ENCODE peak calls at places on chromosomes 16 and 17, in five cellular contexts. I is HAP-1, R is cardiac muscle cell, K is neural progenitor cell, U is GM23338. L is an unnamed sample.

GRCh38 chr16:24689128-24689527 is 40.3 kb upstream of the TNRC6A start:
- DNase-seq in I (peak; percentile 39), R (peak; percentile 38), K (peak; percentile 63), U (peak; percentile 78), L (no peak)

GRCh38 chr17:41530062-41531048 is 2.2 kb upstream of the KRT19 start:
- DNase-seq in I (no peak), R (peak; percentile 31), K (no peak), U (no peak), L (no peak)

GRCh38 chr17:55157165-55157564 is 107.6 kb upstream of the HLF start:
- DNase-seq in I (peak; percentile 61), R (peak; percentile 57), K (no peak), U (no peak), L (no peak)

GRCh38 chr17:54381482-54381881 is 519.2 kb upstream of the TOM1L1 start:
- DNase-seq in I (no peak), R (no peak), K (no peak), U (no peak), L (no peak)

GRCh38 chr17:40340880-40341807 is 23.4 kb downstream of the GJD3 start:
- DNase-seq in I (no peak), R (peak; percentile 79), K (peak; percentile 85), U (peak; percentile 91), L (peak; percentile 63)

GRCh38 chr16:81632392-81633146 is 146.5 kb upstream of the PLCG2 start:
- DNase-seq in I (no peak), R (no peak), K (no peak), U (no peak), L (no peak)

GRCh38 chr17:79631640-79632431 is 21.0 kb upstream of the RBFOX3 start:
- DNase-seq in I (no peak), R (no peak), K (no peak), U (no peak), L (no peak)

GRCh38 chr17:38562903-38563302 is 42.8 kb downstream of the SRCIN1 start:
- DNase-seq in I (no peak), R (no peak), K (peak; percentile 58), U (peak; percentile 81), L (no peak)

GRCh38 chr16:15521758-15522509 is 87.5 kb downstream of the BMERB1 start:
- DNase-seq in I (no peak), R (no peak), K (no peak), U (no peak), L (no peak)

GRCh38 chr16:6206080-6206479 is 1108.5 kb upstream of the EEF2KMT start:
- DNase-seq in I (no peak), R (no peak), K (no peak), U (peak; percentile 11), L (peak; percentile 75)

GRCh38 chr17:78939615-78940014 is 14.4 kb upstream of the TIMP2 start:
- DNase-seq in I (no peak), R (no peak), K (no peak), U (no peak), L (no peak)

GRCh38 chr17:10087333-10087732 is 111.1 kb downstream of the GAS7 start:
- DNase-seq in I (no peak), R (no peak), K (no peak), U (no peak), L (no peak)

GRCh38 chr16:1991135-1991551 is 1.4 kb downstream of the SYNGR3 start:
- DNase-seq in I (no peak), R (no peak), K (no peak), U (peak; percentile 57), L (no peak)

GRCh38 chr17:76630151-76630550 is 13.4 kb downstream of the ST6GALNAC1 start:
- DNase-seq in I (no peak), R (no peak), K (no peak), U (peak; percentile 53), L (no peak)

GRCh38 chr16:69057400-69058378 is 47.8 kb upstream of the HAS3 start:
- DNase-seq in I (no peak), R (no peak), K (no peak), U (no peak), L (peak; percentile 73)

GRCh38 chr17:71983828-71984227 is 137.0 kb upstream of the SOX9 start:
- DNase-seq in I (no peak), R (no peak), K (no peak), U (no peak), L (no peak)

GRCh38 chr17:76202516-76202915 is 37.8 kb downstream of the RNF157 start:
- DNase-seq in I (no peak), R (no peak), K (no peak), U (no peak), L (no peak)

GRCh38 chr16:61146429-61146828 is 889.8 kb downstream of the CDH8 start:
- DNase-seq in I (no peak), R (no peak), K (no peak), U (no peak), L (no peak)

GRCh38 chr16:89620406-89620841 is 7.0 kb downstream of the DPEP1 start:
- DNase-seq in I (no peak), R (no peak), K (no peak), U (no peak), L (no peak)

GRCh38 chr17:4142107-4142900 is 526 bp downstream of the ZZEF1 start:
- DNase-seq in I (no peak), R (peak; percentile 69), K (peak; percentile 75), U (peak; percentile 62), L (no peak)

GRCh38 chr17:21066394-21066793 is 23.6 kb upstream of the USP22 start:
- DNase-seq in I (no peak), R (no peak), K (no peak), U (no peak), L (no peak)

DNA sequence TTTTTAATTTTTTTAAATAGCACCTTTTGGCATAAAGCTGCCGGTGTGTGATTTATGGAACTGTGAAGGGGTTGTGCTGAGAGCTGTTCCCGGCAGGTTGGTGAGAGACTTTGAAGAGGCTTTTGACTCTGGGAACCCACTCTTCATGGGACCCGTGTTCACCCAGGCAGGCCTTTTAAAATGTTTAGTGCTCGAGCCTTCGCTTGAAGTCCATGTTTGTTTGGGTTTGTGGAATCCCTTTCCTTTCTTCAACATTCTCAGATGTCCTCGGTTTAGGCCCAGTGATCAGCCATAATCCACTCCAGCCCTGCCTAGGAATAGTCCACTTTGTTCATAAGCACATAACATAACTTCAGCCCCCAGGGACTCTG is 145.4 kb upstream of the IRX3 start:
- DNase-seq in I (no peak), R (no peak), K (no peak), U (no peak), L (no peak)
- H3K4me3 ChIP-seq in I (no peak overlapping the region), R (no peak overlapping the region), K (no peak overlapping the region), U (no peak overlapping the region), L (no peak overlapping the region)

GRCh38 chr17:33986088-33986487 is 269.0 kb upstream of the CCL2 start:
- DNase-seq in I (no peak), R (no peak), K (no peak), U (no peak), L (no peak)
- H3K4me3 ChIP-seq in I (no peak overlapping the region), R (no peak overlapping the region), K (no peak overlapping the region), U (no peak overlapping the region), L (no peak overlapping the region)

DNA sequence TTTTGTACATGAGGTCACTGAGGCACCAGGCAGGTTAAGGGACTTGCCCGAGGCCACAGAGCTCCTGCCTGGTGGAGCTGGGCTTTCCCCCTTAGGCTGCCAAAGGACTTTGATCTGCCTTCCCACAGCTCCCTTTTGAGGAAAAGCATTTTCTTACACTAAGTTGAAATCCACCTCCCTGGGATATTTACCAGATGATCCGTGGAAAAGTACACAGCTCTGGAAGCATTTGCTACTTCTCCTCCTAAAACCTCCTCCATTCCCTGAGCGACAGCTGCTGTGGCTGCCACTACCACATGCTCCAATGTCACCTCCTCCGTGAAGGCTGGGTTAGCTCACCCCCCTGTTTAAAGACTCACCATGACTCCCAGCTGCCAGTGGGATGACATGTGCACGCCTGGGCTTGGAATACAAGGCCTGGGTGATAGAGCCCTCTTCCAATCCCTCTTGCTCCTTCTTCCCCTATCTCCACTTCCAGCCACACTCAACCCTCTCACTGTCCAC is 1.2 kb upstream of the MPRIP start:
- DNase-seq in I (no peak), R (no peak), K (no peak), U (no peak), L (no peak)
- H3K4me3 ChIP-seq in I (no peak overlapping the region), R (no peak overlapping the region), K (peak overlapping the region; percentile 55), U (peak overlapping the region; percentile 82), L (no peak overlapping the region)

GRCh38 chr17:19377602-19378415 is 489 bp upstream of the MAPK7 start:
- DNase-seq in I (peak; percentile 98), R (peak; percentile 98), K (peak; percentile 99), U (peak; percentile 99), L (peak; percentile 96)

GRCh38 chr17:19380551-19381284 is 2.4 kb downstream of the MAPK7 start:
- DNase-seq in I (no peak), R (no peak), K (no peak), U (no peak), L (no peak)

GRCh38 chr17:19378416-19379293 is at the start of gene MAPK7:
- DNase-seq in I (no peak), R (no peak), K (no peak), U (peak; percentile 42), L (no peak)

GRCh38 chr17:19381361-19381740 is 3.1 kb downstream of the MAPK7 start:
- DNase-seq in I (no peak), R (no peak), K (no peak), U (no peak), L (no peak)

DNA sequence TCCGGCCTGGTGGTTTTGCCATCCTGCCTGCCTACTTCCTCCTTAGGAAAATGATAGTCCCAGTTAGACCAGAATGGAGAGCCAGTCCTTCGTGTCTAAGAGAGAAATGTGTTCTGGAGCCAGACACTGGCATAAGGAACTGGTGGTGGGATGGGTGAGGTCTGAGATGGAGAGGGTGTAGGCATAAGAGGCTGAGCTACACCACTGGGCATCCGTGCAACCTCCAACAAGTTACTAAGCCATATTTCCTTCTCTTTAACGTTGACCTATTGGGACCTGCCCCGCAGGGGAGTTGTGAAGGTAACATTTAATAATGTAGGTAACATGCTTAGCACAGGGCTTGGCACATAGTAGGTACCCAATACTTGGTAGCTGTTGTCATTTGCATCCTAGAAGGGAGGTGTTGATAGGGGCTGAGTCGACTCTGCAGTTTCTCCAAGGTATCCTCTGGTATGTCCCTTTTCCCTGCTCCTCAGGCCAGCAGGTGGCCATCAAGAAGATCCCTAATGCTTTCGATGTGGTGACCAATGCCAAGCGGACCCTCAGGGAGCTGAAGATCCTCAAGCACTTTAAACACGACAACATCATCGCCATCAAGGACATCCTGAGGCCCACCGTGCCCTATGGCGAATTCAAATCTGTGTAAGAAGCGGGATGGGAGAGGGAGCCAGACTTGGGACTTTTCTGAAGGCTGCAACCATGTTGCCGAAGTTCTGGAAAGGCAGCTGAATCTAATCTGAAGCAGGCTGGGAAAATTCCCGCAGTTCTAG is 1.2 kb downstream of the MAPK7 start:
- DNase-seq in I (no peak), R (no peak), K (no peak), U (no peak), L (no peak)
- H3K4me3 ChIP-seq in I (peak overlapping the region; percentile 55), R (peak overlapping the region; percentile 81), K (peak overlapping the region; percentile 84), U (peak overlapping the region; percentile 75), L (peak overlapping the region; percentile 64)

DNA sequence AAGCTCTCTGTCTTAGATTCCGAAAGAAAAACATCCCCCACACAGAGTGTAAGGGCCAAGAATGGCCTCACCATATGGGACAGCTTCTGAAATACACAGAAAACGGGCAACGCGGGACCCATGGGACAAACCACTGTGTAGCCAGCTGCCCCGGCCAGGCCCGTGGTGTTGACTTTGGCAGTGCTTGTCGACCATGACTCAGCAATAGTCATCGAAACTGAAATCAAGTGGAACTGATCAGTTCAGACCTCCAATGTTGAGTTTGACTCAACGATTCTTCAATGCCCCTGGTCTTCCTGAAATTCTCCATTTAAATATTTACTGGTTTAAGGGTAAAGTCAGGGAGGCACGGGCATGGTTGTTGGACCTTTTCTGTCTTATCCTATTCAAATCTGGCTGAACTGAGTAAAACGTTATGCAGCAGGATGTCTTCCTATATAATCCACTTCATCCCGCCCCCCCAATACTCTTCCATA is 27.5 kb downstream of the ZFHX3 start:
- DNase-seq in I (no peak), R (no peak), K (no peak), U (no peak), L (peak; percentile 65)
- H3K4me3 ChIP-seq in I (no peak overlapping the region), R (no peak overlapping the region), K (no peak overlapping the region), U (no peak overlapping the region), L (no peak overlapping the region)

L was measured in LNCaP clone FGC.